ENCODE peak calls at places on chromosomes 3 and 15, in eight cellular contexts. U is sigmoid colon, N is NB4, E is GM12878, L is Peyer's patch, H is IMR-90, F is A549, X is uterus. V is an unnamed sample.

GRCh38 chr3:89787485-89787884 is 680.1 kb downstream of the EPHA3 start:
- DNase-seq in U (no peak), N (no peak), E (no peak), L (no peak), H (no peak), F (no peak), X (no peak), V (no peak)

GRCh38 chr3:134552776-134553175 is 66.9 kb downstream of the CEP63 start:
- DNase-seq in U (no peak), N (no peak), E (no peak), L (no peak), H (peak; percentile 52), F (no peak), X (no peak), V (no peak)

GRCh38 chr3:87033205-87033604 is 42.3 kb upstream of the VGLL3 start:
- DNase-seq in U (no peak), N (no peak), E (no peak), L (no peak), H (no peak), F (no peak), X (no peak), V (no peak)

GRCh38 chr15:74123131-74123429 is 7.3 kb upstream of the ISLR2 start:
- DNase-seq in U (no peak), N (peak; percentile 92), E (no peak), L (no peak), H (no peak), F (no peak), X (no peak), V (no peak)

GRCh38 chr3:193342551-193342950 is 36.0 kb downstream of the ATP13A5 start:
- DNase-seq in U (no peak), N (no peak), E (no peak), L (no peak), H (no peak), F (no peak), X (no peak), V (no peak)

GRCh38 chr15:77624868-77625267 is 7.8 kb downstream of the LINGO1 start:
- DNase-seq in U (no peak), N (no peak), E (no peak), L (no peak), H (no peak), F (no peak), X (no peak), V (no peak)

GRCh38 chr15:59491062-59491461 is 53.1 kb downstream of the FAM81A start:
- DNase-seq in U (no peak), N (no peak), E (no peak), L (no peak), H (no peak), F (no peak), X (no peak), V (no peak)

GRCh38 chr3:186160691-186161243 is 51.9 kb upstream of the ETV5 start:
- DNase-seq in U (no peak), N (no peak), E (no peak), L (no peak), H (no peak), F (no peak), X (no peak), V (no peak)

GRCh38 chr3:127707777-127708438 is 35.2 kb downstream of the ABTB1 start:
- DNase-seq in U (peak; percentile 70), N (no peak), E (no peak), L (peak; percentile 24), H (no peak), F (no peak), X (no peak), V (no peak)

GRCh38 chr3:12638105-12638504 is 25.8 kb downstream of the RAF1 start:
- DNase-seq in U (no peak), N (no peak), E (no peak), L (no peak), H (peak; percentile 70), F (no peak), X (no peak), V (no peak)

GRCh38 chr15:64502537-64502936 is 42.2 kb downstream of the ZNF609 start:
- DNase-seq in U (no peak), N (peak; percentile 23), E (no peak), L (no peak), H (peak; percentile 28), F (no peak), X (no peak), V (no peak)

GRCh38 chr3:41933154-41933676 is 28.7 kb downstream of the ULK4 start:
- DNase-seq in U (no peak), N (no peak), E (no peak), L (no peak), H (peak; percentile 78), F (no peak), X (no peak), V (no peak)

GRCh38 chr3:185639632-185640206 is 53.6 kb downstream of the SENP2 start:
- DNase-seq in U (no peak), N (no peak), E (no peak), L (no peak), H (no peak), F (no peak), X (no peak), V (no peak)

GRCh38 chr15:78737187-78737820 is 74.0 kb downstream of the ADAMTS7 start:
- DNase-seq in U (no peak), N (no peak), E (no peak), L (no peak), H (no peak), F (no peak), X (no peak), V (no peak)

GRCh38 chr15:41804920-41805666 is 22.8 kb upstream of the JMJD7 start:
- DNase-seq in U (peak; percentile 48), N (no peak), E (no peak), L (no peak), H (no peak), F (no peak), X (no peak), V (no peak)

GRCh38 chr15:52417501-52417900 is 111.2 kb downstream of the MYO5A start:
- DNase-seq in U (no peak), N (peak; percentile 2), E (no peak), L (no peak), H (peak; percentile 34), F (no peak), X (no peak), V (no peak)

GRCh38 chr3:147930417-147930816 is 521.3 kb downstream of the ZIC1 start:
- DNase-seq in U (no peak), N (no peak), E (no peak), L (no peak), H (peak; percentile 59), F (no peak), X (no peak), V (no peak)

GRCh38 chr3:58626841-58627579 is 39.6 kb downstream of the FAM3D start:
- DNase-seq in U (no peak), N (no peak), E (no peak), L (no peak), H (no peak), F (no peak), X (no peak), V (no peak)

GRCh38 chr3:94185753-94186152 is 122.9 kb downstream of the NSUN3 start:
- DNase-seq in U (no peak), N (no peak), E (no peak), L (no peak), H (no peak), F (no peak), X (no peak), V (no peak)

GRCh38 chr15:58867926-58868325 is 65.6 kb downstream of the SLTM start:
- DNase-seq in U (no peak), N (no peak), E (no peak), L (no peak), H (no peak), F (no peak), X (no peak), V (no peak)

GRCh38 chr3:124838963-124839362 is 48.2 kb downstream of the ITGB5 start:
- DNase-seq in U (no peak), N (no peak), E (no peak), L (no peak), H (no peak), F (no peak), X (no peak), V (no peak)
- TF ChIP-seq POLR2A in U (no peak), N (no peak), E (no peak), L (no peak), H (no peak), F (no peak), X (no peak), V (no peak)

GRCh38 chr3:100073555-100074307 is 40.6 kb downstream of the FILIP1L start:
- DNase-seq in U (peak; percentile 64), N (peak; percentile 87), E (no peak), L (peak; percentile 50), H (peak; percentile 97), F (no peak), X (peak; percentile 56), V (peak; percentile 33)
- TF ChIP-seq POLR2A in U (no peak), N (no peak), E (no peak), L (no peak), H (no peak), F (no peak), X (no peak), V (no peak)

GRCh38 chr3:38728008-38728407 is 78.5 kb upstream of the SCN5A start:
- DNase-seq in U (no peak), N (no peak), E (no peak), L (no peak), H (no peak), F (no peak), X (no peak), V (no peak)
- TF ChIP-seq POLR2A in U (no peak), N (no peak), E (no peak), L (no peak), H (no peak), F (no peak), X (no peak), V (no peak)

GRCh38 chr3:187743195-187744141 is 1.8 kb downstream of the BCL6 start:
- DNase-seq in U (peak; percentile 91), N (peak; percentile 39), E (no peak), L (peak; percentile 81), H (peak; percentile 46), F (peak; percentile 15), X (peak; percentile 61), V (peak; percentile 71)
- TF ChIP-seq POLR2A in U (peak; percentile 53), N (no peak), E (no peak), L (no peak), H (peak; percentile 50), F (no peak), X (no peak), V (no peak)